ENCODE peak calls at places on chromosomes 11 and 22, in four cellular contexts. One of them, this sample, is unnamed.

GRCh38 chr11:121117753-121118152 is 16.7 kb downstream of the TECTA start:
- DNase-seq in NCI-H187: no peak
- DNase-seq in MM.1S: no peak
- DNase-seq in stimulated activated CD4-positive, alpha-beta T cell treated with anti-CD3 and anti-CD28 coated beads, Interleukin-2, amount 100 ng/mL, for 48 hours: no peak
- DNase-seq in this sample: no peak

GRCh38 chr22:46758867-46759290 is 3.6 kb upstream of the TBC1D22A start:
- DNase-seq in NCI-H187: no peak
- DNase-seq in MM.1S: peak; percentile 78
- DNase-seq in stimulated activated CD4-positive, alpha-beta T cell treated with anti-CD3 and anti-CD28 coated beads, Interleukin-2, amount 100 ng/mL, for 48 hours: peak; percentile 50
- DNase-seq in this sample: peak; percentile 61

GRCh38 chr22:40009231-40009769 is 14.5 kb downstream of the FAM83F start:
- DNase-seq in NCI-H187: no peak
- DNase-seq in MM.1S: no peak
- DNase-seq in stimulated activated CD4-positive, alpha-beta T cell treated with anti-CD3 and anti-CD28 coated beads, Interleukin-2, amount 100 ng/mL, for 48 hours: no peak
- DNase-seq in this sample: peak; percentile 40

GRCh38 chr11:67248653-67249052 is 17.6 kb upstream of the GRK2 start:
- DNase-seq in NCI-H187: no peak
- DNase-seq in MM.1S: no peak
- DNase-seq in stimulated activated CD4-positive, alpha-beta T cell treated with anti-CD3 and anti-CD28 coated beads, Interleukin-2, amount 100 ng/mL, for 48 hours: no peak
- DNase-seq in this sample: no peak

GRCh38 chr11:64934765-64935633 is 694 bp downstream of the GPHA2 start:
- DNase-seq in NCI-H187: no peak
- DNase-seq in MM.1S: no peak
- DNase-seq in stimulated activated CD4-positive, alpha-beta T cell treated with anti-CD3 and anti-CD28 coated beads, Interleukin-2, amount 100 ng/mL, for 48 hours: no peak
- DNase-seq in this sample: no peak

GRCh38 chr11:112770487-112770886 is 190.7 kb upstream of the NCAM1 start:
- DNase-seq in NCI-H187: no peak
- DNase-seq in MM.1S: no peak
- DNase-seq in stimulated activated CD4-positive, alpha-beta T cell treated with anti-CD3 and anti-CD28 coated beads, Interleukin-2, amount 100 ng/mL, for 48 hours: no peak
- DNase-seq in this sample: no peak

GRCh38 chr22:22520667-22521602 is 865 bp upstream of the ZNF280A start:
- DNase-seq in NCI-H187: no peak
- DNase-seq in MM.1S: peak; percentile 17
- DNase-seq in stimulated activated CD4-positive, alpha-beta T cell treated with anti-CD3 and anti-CD28 coated beads, Interleukin-2, amount 100 ng/mL, for 48 hours: no peak
- DNase-seq in this sample: no peak

GRCh38 chr22:21818487-21819182 is 48.8 kb downstream of the MAPK1 start:
- DNase-seq in NCI-H187: no peak
- DNase-seq in MM.1S: no peak
- DNase-seq in stimulated activated CD4-positive, alpha-beta T cell treated with anti-CD3 and anti-CD28 coated beads, Interleukin-2, amount 100 ng/mL, for 48 hours: no peak
- DNase-seq in this sample: no peak

GRCh38 chr11:78192223-78192719 is 3.6 kb downstream of the USP35 start:
- DNase-seq in NCI-H187: no peak
- DNase-seq in MM.1S: no peak
- DNase-seq in stimulated activated CD4-positive, alpha-beta T cell treated with anti-CD3 and anti-CD28 coated beads, Interleukin-2, amount 100 ng/mL, for 48 hours: no peak
- DNase-seq in this sample: no peak

GRCh38 chr22:46457502-46458488 is 79.6 kb downstream of the CELSR1 start:
- DNase-seq in NCI-H187: no peak
- DNase-seq in MM.1S: no peak
- DNase-seq in stimulated activated CD4-positive, alpha-beta T cell treated with anti-CD3 and anti-CD28 coated beads, Interleukin-2, amount 100 ng/mL, for 48 hours: no peak
- DNase-seq in this sample: no peak

GRCh38 chr11:44601471-44602370 is 36.3 kb downstream of the CD82 start:
- DNase-seq in NCI-H187: no peak
- DNase-seq in MM.1S: no peak
- DNase-seq in stimulated activated CD4-positive, alpha-beta T cell treated with anti-CD3 and anti-CD28 coated beads, Interleukin-2, amount 100 ng/mL, for 48 hours: no peak
- DNase-seq in this sample: no peak

GRCh38 chr11:115961168-115962003 is 457.2 kb upstream of the CADM1 start:
- DNase-seq in NCI-H187: peak; percentile 18
- DNase-seq in MM.1S: no peak
- DNase-seq in stimulated activated CD4-positive, alpha-beta T cell treated with anti-CD3 and anti-CD28 coated beads, Interleukin-2, amount 100 ng/mL, for 48 hours: no peak
- DNase-seq in this sample: no peak

GRCh38 chr11:123407124-123407995 is 22.7 kb upstream of the GRAMD1B start:
- DNase-seq in NCI-H187: peak; percentile 72
- DNase-seq in MM.1S: peak; percentile 70
- DNase-seq in stimulated activated CD4-positive, alpha-beta T cell treated with anti-CD3 and anti-CD28 coated beads, Interleukin-2, amount 100 ng/mL, for 48 hours: peak; percentile 46
- DNase-seq in this sample: peak; percentile 72

GRCh38 chr11:124740277-124740882 is 638 bp downstream of the NRGN start:
- DNase-seq in NCI-H187: no peak
- DNase-seq in MM.1S: peak; percentile 28
- DNase-seq in stimulated activated CD4-positive, alpha-beta T cell treated with anti-CD3 and anti-CD28 coated beads, Interleukin-2, amount 100 ng/mL, for 48 hours: peak; percentile 57
- DNase-seq in this sample: peak; percentile 41

GRCh38 chr11:67298786-67299185 is 4.5 kb upstream of the SSH3 start:
- DNase-seq in NCI-H187: no peak
- DNase-seq in MM.1S: no peak
- DNase-seq in stimulated activated CD4-positive, alpha-beta T cell treated with anti-CD3 and anti-CD28 coated beads, Interleukin-2, amount 100 ng/mL, for 48 hours: no peak
- DNase-seq in this sample: no peak

GRCh38 chr11:60251485-60252207 is 8.7 kb upstream of the MS4A4E start:
- DNase-seq in NCI-H187: no peak
- DNase-seq in MM.1S: peak; percentile 16
- DNase-seq in stimulated activated CD4-positive, alpha-beta T cell treated with anti-CD3 and anti-CD28 coated beads, Interleukin-2, amount 100 ng/mL, for 48 hours: peak; percentile 26
- DNase-seq in this sample: peak; percentile 40

GRCh38 chr11:128592454-128592853 is 5.1 kb upstream of the ETS1 start:
- DNase-seq in NCI-H187: no peak
- DNase-seq in MM.1S: no peak
- DNase-seq in stimulated activated CD4-positive, alpha-beta T cell treated with anti-CD3 and anti-CD28 coated beads, Interleukin-2, amount 100 ng/mL, for 48 hours: no peak
- DNase-seq in this sample: no peak

GRCh38 chr11:69637956-69638871 is 2.7 kb upstream of the CCND1 start:
- DNase-seq in NCI-H187: no peak
- DNase-seq in MM.1S: no peak
- DNase-seq in stimulated activated CD4-positive, alpha-beta T cell treated with anti-CD3 and anti-CD28 coated beads, Interleukin-2, amount 100 ng/mL, for 48 hours: no peak
- DNase-seq in this sample: peak; percentile 44

GRCh38 chr11:125886997-125887372 is 483 bp upstream of the HYLS1 start:
- DNase-seq in NCI-H187: no peak
- DNase-seq in MM.1S: peak; percentile 68
- DNase-seq in stimulated activated CD4-positive, alpha-beta T cell treated with anti-CD3 and anti-CD28 coated beads, Interleukin-2, amount 100 ng/mL, for 48 hours: peak; percentile 32
- DNase-seq in this sample: peak; percentile 61

GRCh38 chr22:31680764-31681624 is 19.0 kb upstream of the PISD start:
- DNase-seq in NCI-H187: no peak
- DNase-seq in MM.1S: no peak
- DNase-seq in stimulated activated CD4-positive, alpha-beta T cell treated with anti-CD3 and anti-CD28 coated beads, Interleukin-2, amount 100 ng/mL, for 48 hours: no peak
- DNase-seq in this sample: no peak

GRCh38 chr22:19582033-19582693 is 58.0 kb upstream of the CLDN5 start:
- DNase-seq in NCI-H187: no peak
- DNase-seq in MM.1S: no peak
- DNase-seq in stimulated activated CD4-positive, alpha-beta T cell treated with anti-CD3 and anti-CD28 coated beads, Interleukin-2, amount 100 ng/mL, for 48 hours: no peak
- DNase-seq in this sample: no peak

GRCh38 chr11:87347860-87348259 is 310.1 kb downstream of the TMEM135 start:
- DNase-seq in NCI-H187: no peak
- DNase-seq in MM.1S: no peak
- DNase-seq in stimulated activated CD4-positive, alpha-beta T cell treated with anti-CD3 and anti-CD28 coated beads, Interleukin-2, amount 100 ng/mL, for 48 hours: no peak
- DNase-seq in this sample: no peak

GRCh38 chr11:122723576-122723975 is 68.1 kb downstream of the UBASH3B start:
- DNase-seq in NCI-H187: no peak
- DNase-seq in MM.1S: no peak
- DNase-seq in stimulated activated CD4-positive, alpha-beta T cell treated with anti-CD3 and anti-CD28 coated beads, Interleukin-2, amount 100 ng/mL, for 48 hours: no peak
- DNase-seq in this sample: no peak

GRCh38 chr11:83162377-83162776 is 5.4 kb downstream of the PCF11 start:
- DNase-seq in NCI-H187: no peak
- DNase-seq in MM.1S: peak; percentile 85
- DNase-seq in stimulated activated CD4-positive, alpha-beta T cell treated with anti-CD3 and anti-CD28 coated beads, Interleukin-2, amount 100 ng/mL, for 48 hours: no peak
- DNase-seq in this sample: peak; percentile 70

GRCh38 chr11:129275825-129276224 is 83.7 kb upstream of the ARHGAP32 start:
- DNase-seq in NCI-H187: no peak
- DNase-seq in MM.1S: no peak
- DNase-seq in stimulated activated CD4-positive, alpha-beta T cell treated with anti-CD3 and anti-CD28 coated beads, Interleukin-2, amount 100 ng/mL, for 48 hours: no peak
- DNase-seq in this sample: no peak

GRCh38 chr11:2795491-2795991 is 90.0 kb downstream of the CDKN1C start:
- DNase-seq in NCI-H187: no peak
- DNase-seq in MM.1S: no peak
- DNase-seq in stimulated activated CD4-positive, alpha-beta T cell treated with anti-CD3 and anti-CD28 coated beads, Interleukin-2, amount 100 ng/mL, for 48 hours: no peak
- DNase-seq in this sample: no peak

GRCh38 chr22:25199726-25200520 is at the start of gene CRYBB3:
- DNase-seq in NCI-H187: no peak
- DNase-seq in MM.1S: no peak
- DNase-seq in stimulated activated CD4-positive, alpha-beta T cell treated with anti-CD3 and anti-CD28 coated beads, Interleukin-2, amount 100 ng/mL, for 48 hours: no peak
- DNase-seq in this sample: no peak

GRCh38 chr11:13868710-13869403 is 93.7 kb upstream of the SPON1 start:
- DNase-seq in NCI-H187: no peak
- DNase-seq in MM.1S: no peak
- DNase-seq in stimulated activated CD4-positive, alpha-beta T cell treated with anti-CD3 and anti-CD28 coated beads, Interleukin-2, amount 100 ng/mL, for 48 hours: no peak
- DNase-seq in this sample: no peak

GRCh38 chr11:46006418-46007070 is 84.1 kb downstream of the LARGE2 start:
- DNase-seq in NCI-H187: peak; percentile 46
- DNase-seq in MM.1S: peak; percentile 83
- DNase-seq in stimulated activated CD4-positive, alpha-beta T cell treated with anti-CD3 and anti-CD28 coated beads, Interleukin-2, amount 100 ng/mL, for 48 hours: no peak
- DNase-seq in this sample: peak; percentile 64

GRCh38 chr22:42284643-42285181 is 14.3 kb upstream of the TCF20 start:
- DNase-seq in NCI-H187: no peak
- DNase-seq in MM.1S: no peak
- DNase-seq in stimulated activated CD4-positive, alpha-beta T cell treated with anti-CD3 and anti-CD28 coated beads, Interleukin-2, amount 100 ng/mL, for 48 hours: no peak
- DNase-seq in this sample: no peak

GRCh38 chr11:129930306-129930705 is 34.9 kb upstream of the NFRKB start:
- DNase-seq in NCI-H187: no peak
- DNase-seq in MM.1S: no peak
- DNase-seq in stimulated activated CD4-positive, alpha-beta T cell treated with anti-CD3 and anti-CD28 coated beads, Interleukin-2, amount 100 ng/mL, for 48 hours: no peak
- DNase-seq in this sample: no peak

GRCh38 chr11:64250406-64250874 is 890 bp upstream of the PLCB3 start:
- DNase-seq in NCI-H187: no peak
- DNase-seq in MM.1S: no peak
- DNase-seq in stimulated activated CD4-positive, alpha-beta T cell treated with anti-CD3 and anti-CD28 coated beads, Interleukin-2, amount 100 ng/mL, for 48 hours: no peak
- DNase-seq in this sample: no peak